ENCODE peak calls at places on chromosomes 12 and 14, in nine cellular contexts. A is A549, O is stomach, B is SK-N-SH, R is GM12878, I is tibial nerve, E is transverse colon, H is ovary, Z is K562. K is an unnamed sample.
A peak's percentile ranks its signal among the peaks of the same experiment; 100 is the strongest.

GRCh38 chr14:29168149-29168548 is 401.6 kb downstream of the FOXG1 start:
- DNase-seq in H (no peak), A (no peak), I (no peak), R (no peak), O (no peak), E (no peak), Z (peak; percentile 4), B (peak; percentile 13), K (no peak)

GRCh38 chr12:47811581-47812484 is 7.9 kb downstream of the HDAC7 start:
- DNase-seq in H (peak; percentile 88), I (peak; percentile 69), Z (no peak), R (no peak), B (no peak), A (no peak), E (peak; percentile 31), O (no peak), K (no peak)

GRCh38 chr14:87170179-87170578 is 822.8 kb downstream of the GALC start:
- DNase-seq in H (no peak), A (no peak), B (no peak), Z (no peak), E (no peak), O (no peak), I (no peak), R (no peak), K (no peak)

GRCh38 chr14:50937325-50937724 is 7.0 kb downstream of the PYGL start:
- DNase-seq in H (no peak), Z (no peak), O (no peak), A (no peak), I (no peak), E (no peak), B (no peak), R (no peak), K (no peak)

GRCh38 chr12:109165599-109165998 is 49.2 kb downstream of the ACACB start:
- DNase-seq in R (no peak), B (no peak), Z (no peak), A (no peak), I (no peak), H (no peak), O (no peak), E (no peak), K (no peak)

GRCh38 chr12:69838086-69838440 is 13.0 kb downstream of the MYRFL start:
- DNase-seq in I (no peak), O (no peak), R (no peak), B (no peak), E (peak; percentile 19), H (no peak), Z (no peak), A (no peak), K (no peak)

GRCh38 chr12:115149279-115149678 is 465.3 kb upstream of the TBX3 start:
- DNase-seq in B (no peak), R (no peak), I (no peak), O (no peak), H (no peak), E (no peak), Z (no peak), A (no peak), K (no peak)

GRCh38 chr12:14988035-14988434 is 15.2 kb downstream of the PDE6H start:
- DNase-seq in I (no peak), A (no peak), E (no peak), H (no peak), R (no peak), B (no peak), Z (no peak), O (no peak), K (no peak)

GRCh38 chr14:99644723-99645544 is at the start of gene HHIPL1:
- DNase-seq in I (no peak), O (no peak), E (no peak), R (no peak), Z (no peak), H (no peak), A (no peak), B (peak; percentile 87), K (no peak)

GRCh38 chr14:101761881-101762529 is 496 bp downstream of the PPP2R5C start:
- DNase-seq in B (peak; percentile 80), R (no peak), Z (peak; percentile 50), A (peak; percentile 57), O (peak; percentile 54), I (no peak), H (peak; percentile 58), E (peak; percentile 59), K (peak; percentile 85)

GRCh38 chr12:103858953-103859601 is 18.0 kb upstream of the NT5DC3 start:
- DNase-seq in B (no peak), R (no peak), A (peak; percentile 73), O (peak; percentile 42), I (no peak), Z (peak; percentile 19), E (peak; percentile 81), H (peak; percentile 67), K (peak; percentile 82)

GRCh38 chr12:64064240-64064639 is 157.9 kb downstream of the KICS2 start:
- DNase-seq in A (no peak), H (no peak), I (no peak), O (no peak), B (no peak), E (no peak), Z (no peak), R (no peak), K (no peak)

GRCh38 chr14:61125314-61126082 is 144.5 kb downstream of the SLC38A6 start:
- DNase-seq in E (no peak), H (no peak), B (no peak), Z (no peak), R (no peak), O (no peak), A (no peak), I (no peak), K (no peak)

GRCh38 chr14:68795602-68796417 is 2.9 kb upstream of the ZFP36L1 start:
- DNase-seq in E (peak; percentile 87), O (peak; percentile 85), R (no peak), I (peak; percentile 71), A (no peak), B (peak; percentile 86), H (peak; percentile 87), Z (peak; percentile 76), K (peak; percentile 89)

GRCh38 chr12:52280796-52281560 is 6.5 kb downstream of the KRT86 start:
- DNase-seq in O (peak; percentile 47), H (peak; percentile 33), Z (no peak), A (peak; percentile 95), R (no peak), E (peak; percentile 39), B (no peak), I (peak; percentile 68), K (peak; percentile 93)

GRCh38 chr12:46364777-46365580 is 7.6 kb downstream of the SLC38A2 start:
- DNase-seq in H (peak; percentile 75), R (no peak), I (peak; percentile 36), A (no peak), E (peak; percentile 71), O (peak; percentile 84), Z (no peak), B (no peak), K (no peak)

GRCh38 chr14:93094121-93094918 is 21.4 kb downstream of the ITPK1 start:
- DNase-seq in B (no peak), I (no peak), E (no peak), A (no peak), O (no peak), Z (no peak), H (no peak), R (no peak), K (no peak)

GRCh38 chr12:43094886-43095285 is 457.1 kb downstream of the ADAMTS20 start:
- DNase-seq in A (no peak), E (no peak), I (no peak), H (no peak), Z (no peak), B (no peak), R (no peak), O (no peak), K (no peak)

GRCh38 chr12:5505751-5506150 is 73.8 kb downstream of the NTF3 start:
- DNase-seq in A (no peak), H (no peak), E (no peak), I (no peak), O (no peak), R (no peak), B (no peak), Z (no peak), K (peak; percentile 28)

GRCh38 chr14:35730871-35731270 is 78.2 kb downstream of the RALGAPA1 start:
- DNase-seq in H (no peak), R (no peak), Z (no peak), E (no peak), O (no peak), A (no peak), I (no peak), B (no peak), K (no peak)

GRCh38 chr12:91065377-91065776 is 7.6 kb upstream of the KERA start:
- DNase-seq in R (no peak), O (no peak), Z (no peak), B (no peak), H (no peak), I (no peak), E (no peak), A (no peak), K (no peak)

GRCh38 chr14:65832431-65833253 is 420.1 kb downstream of the FUT8 start:
- DNase-seq in Z (no peak), A (peak; percentile 24), R (no peak), O (no peak), B (peak; percentile 32), E (no peak), H (no peak), I (no peak), K (no peak)

GRCh38 chr12:110913119-110914056 is 7.0 kb downstream of the MYL2 start:
- DNase-seq in R (peak; percentile 95), B (no peak), H (no peak), Z (no peak), O (no peak), A (no peak), E (no peak), I (no peak), K (no peak)
- TF ChIP-seq EP300 in R (peak; percentile 91), B (no peak), H (no peak), Z (no peak), O (no peak), A (no peak), E (no peak), I (no peak), K (no peak)

DNA sequence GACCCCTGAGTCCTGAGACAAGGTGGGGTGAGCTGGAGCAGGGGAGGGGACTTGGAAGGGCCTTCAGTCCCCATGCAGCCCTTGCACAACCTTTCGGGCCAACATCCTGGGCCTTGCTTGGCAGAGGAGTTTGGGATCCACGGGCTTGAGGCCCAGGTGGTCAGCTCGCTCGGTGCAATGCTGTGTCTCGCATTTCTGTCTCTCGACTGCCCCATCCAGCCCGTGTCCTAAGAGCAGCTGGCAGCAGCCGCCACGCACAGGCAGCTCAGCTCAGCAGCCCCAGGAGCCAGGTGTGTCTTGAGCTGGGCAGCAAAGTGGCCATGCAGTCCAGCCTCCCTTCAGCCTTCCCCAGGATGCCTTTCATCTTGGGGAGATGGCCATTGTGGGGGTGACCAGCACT is 10.8 kb downstream of the PACS2 start:
- DNase-seq in O (no peak), B (peak; percentile 31), R (no peak), E (no peak), Z (no peak), A (no peak), H (no peak), I (no peak), K (no peak)
- H3K4me1 ChIP-seq in O (peaks cover 7% of the 10 kb centered on the region), B (no peaks in the 10 kb centered on the region), R (no peaks in the 10 kb centered on the region), E (no peaks in the 10 kb centered on the region), Z (peaks cover 66% of the 10 kb centered on the region), A (no peaks in the 10 kb centered on the region), H (peaks cover 26% of the 10 kb centered on the region), I (peaks cover 27% of the 10 kb centered on the region), K (peaks cover 13% of the 10 kb centered on the region)

GRCh38 chr14:103657466-103657865 is 28.5 kb downstream of the KLC1 start:
- DNase-seq in O (no peak), I (no peak), A (no peak), B (no peak), H (no peak), E (no peak), Z (no peak), R (no peak), K (no peak)
- TF ChIP-seq EP300 in O (no peak), I (no peak), A (no peak), B (no peak), H (no peak), E (no peak), Z (no peak), R (no peak), K (no peak)

GRCh38 chr12:60602601-60603000 is 1006.8 kb downstream of the SLC16A7 start:
- DNase-seq in E (no peak), O (no peak), I (no peak), H (no peak), B (no peak), Z (no peak), A (no peak), R (no peak), K (no peak)
- H3K4me1 ChIP-seq in E (no peaks in the 10 kb centered on the region), O (no peaks in the 10 kb centered on the region), I (no peaks in the 10 kb centered on the region), H (no peaks in the 10 kb centered on the region), B (no peaks in the 10 kb centered on the region), Z (no peaks in the 10 kb centered on the region), A (no peaks in the 10 kb centered on the region), R (no peaks in the 10 kb centered on the region), K (no peaks in the 10 kb centered on the region)